ENCODE peak calls at places on chromosomes 6 and 20, in nine cellular contexts. V, W, F, R, Z, E, C, Q and H are unnamed samples.

GRCh38 chr6:153618371-153619328 is 420.4 kb upstream of the OPRM1 start:
- DNase-seq in V (no peak), W (no peak), F (no peak), R (no peak), Z (no peak), E (no peak), C (peak; percentile 12), Q (no peak), H (no peak)

GRCh38 chr6:159172066-159172465 is 2.9 kb downstream of the FNDC1 start:
- DNase-seq in V (peak; percentile 49), W (no peak), F (no peak), R (no peak), Z (no peak), E (no peak), C (no peak), Q (no peak), H (no peak)

GRCh38 chr6:144655376-144655775 is 370.2 kb downstream of the UTRN start:
- DNase-seq in V (no peak), W (no peak), F (no peak), R (no peak), Z (no peak), E (no peak), C (no peak), Q (no peak), H (no peak)

GRCh38 chr6:85390775-85391174 is 59.1 kb upstream of the NT5E start:
- DNase-seq in V (peak; percentile 56), W (no peak), F (no peak), R (no peak), Z (no peak), E (no peak), C (no peak), Q (no peak), H (no peak)

GRCh38 chr6:149480502-149481280 is 4.1 kb downstream of the ZC3H12D start:
- DNase-seq in V (no peak), W (no peak), F (peak; percentile 46), R (peak; percentile 64), Z (no peak), E (no peak), C (no peak), Q (no peak), H (peak; percentile 67)

GRCh38 chr6:25034477-25034876 is 98.7 kb upstream of the RIPOR2 start:
- DNase-seq in V (no peak), W (no peak), F (no peak), R (no peak), Z (no peak), E (no peak), C (no peak), Q (no peak), H (no peak)

GRCh38 chr20:23187759-23188158 is 101.6 kb upstream of the CD93 start:
- DNase-seq in V (no peak), W (no peak), F (no peak), R (peak; percentile 54), Z (no peak), E (no peak), C (peak; percentile 36), Q (no peak), H (no peak)

GRCh38 chr6:97068211-97068610 is 143.7 kb downstream of the KLHL32 start:
- DNase-seq in V (peak; percentile 67), W (no peak), F (no peak), R (no peak), Z (no peak), E (peak; percentile 54), C (no peak), Q (no peak), H (no peak)

GRCh38 chr6:57216235-57217101 is 5.6 kb downstream of the RAB23 start:
- DNase-seq in V (peak; percentile 69), W (peak; percentile 36), F (no peak), R (no peak), Z (no peak), E (no peak), C (peak; percentile 25), Q (no peak), H (no peak)

GRCh38 chr6:151705994-151706733 is 101.3 kb upstream of the ESR1 start:
- DNase-seq in V (no peak), W (peak; percentile 35), F (no peak), R (no peak), Z (peak; percentile 62), E (no peak), C (no peak), Q (no peak), H (no peak)

GRCh38 chr6:5671162-5671561 is 335.6 kb downstream of the NRN1 start:
- DNase-seq in V (peak; percentile 77), W (no peak), F (no peak), R (no peak), Z (peak; percentile 42), E (no peak), C (no peak), Q (no peak), H (no peak)

GRCh38 chr6:7787137-7787575 is 61.3 kb downstream of the BMP6 start:
- DNase-seq in V (peak; percentile 96), W (peak; percentile 18), F (no peak), R (no peak), Z (no peak), E (no peak), C (no peak), Q (peak; percentile 41), H (no peak)

GRCh38 chr20:25468126-25469075 is 60.9 kb downstream of the GINS1 start:
- DNase-seq in V (no peak), W (no peak), F (no peak), R (no peak), Z (no peak), E (no peak), C (no peak), Q (no peak), H (no peak)

DNA sequence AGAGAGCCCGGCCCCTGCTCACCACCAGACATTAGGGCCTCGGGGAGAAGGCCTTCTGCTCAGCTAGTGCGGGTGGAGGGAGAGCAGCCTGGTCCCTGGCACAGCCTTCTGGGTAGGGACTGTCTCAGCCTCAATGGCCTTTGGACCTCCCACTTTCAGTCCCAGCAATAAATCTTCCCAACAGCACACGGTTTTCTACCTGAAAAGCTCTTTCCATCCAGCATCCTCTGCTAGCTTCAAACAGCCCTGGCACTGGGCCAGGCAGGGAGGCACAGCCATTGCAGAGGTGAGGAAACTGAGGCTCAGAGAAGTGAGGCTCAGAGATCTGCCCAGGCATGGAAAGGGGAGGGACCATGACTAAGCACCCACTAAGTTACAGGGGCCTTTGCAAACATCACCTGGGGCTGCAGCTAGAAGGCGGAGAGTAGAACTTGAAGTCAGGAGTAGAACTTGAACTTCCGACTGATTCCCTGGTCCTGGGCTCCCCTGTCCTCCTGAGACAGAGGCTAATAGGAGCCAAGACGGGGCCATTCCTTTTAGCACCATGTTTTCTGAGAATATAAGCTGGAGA is 43.9 kb upstream of the NOL4L start:
- DNase-seq in V (no peak), W (no peak), F (no peak), R (no peak), Z (no peak), E (no peak), C (no peak), Q (no peak), H (no peak)
- H3K4me1 ChIP-seq in V (peaks cover 36% of the 10 kb centered on the region), W (peaks cover 4% of the 10 kb centered on the region), F (peaks cover 7% of the 10 kb centered on the region), R (no peaks in the 10 kb centered on the region), Z (peaks cover 17% of the 10 kb centered on the region), E (peaks cover 17% of the 10 kb centered on the region), C (peaks cover 7% of the 10 kb centered on the region), Q (peaks cover 8% of the 10 kb centered on the region), H (no peaks in the 10 kb centered on the region)

DNA sequence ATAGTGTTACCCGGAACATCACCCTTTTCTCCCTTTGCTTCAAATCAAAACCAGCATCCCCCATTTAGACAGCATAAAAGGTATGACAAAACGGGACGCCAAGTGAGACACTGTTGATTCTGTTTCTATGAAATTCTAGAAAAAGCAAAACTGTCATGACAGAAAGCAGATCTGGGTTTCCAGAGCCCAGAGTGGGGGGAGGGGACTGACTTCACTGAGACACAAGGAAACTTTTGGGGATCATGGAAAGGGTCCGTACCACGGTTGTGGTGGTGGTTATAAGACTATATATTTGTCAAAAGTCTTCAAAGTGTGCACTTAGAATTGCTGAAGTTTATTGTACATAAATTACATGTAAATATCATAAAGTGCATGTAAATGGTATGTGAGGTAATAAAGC is 82.6 kb downstream of the SLC22A3 start:
- DNase-seq in V (peak; percentile 57), W (no peak), F (no peak), R (no peak), Z (no peak), E (no peak), C (no peak), Q (peak; percentile 58), H (no peak)
- H3K27ac ChIP-seq in V (no peak overlapping the region), W (no peak overlapping the region), F (no peak overlapping the region), R (no peak overlapping the region), Z (no peak overlapping the region), E (no peak overlapping the region), C (peak overlapping the region; percentile 42), Q (no peak overlapping the region), H (no peak overlapping the region)

DNA sequence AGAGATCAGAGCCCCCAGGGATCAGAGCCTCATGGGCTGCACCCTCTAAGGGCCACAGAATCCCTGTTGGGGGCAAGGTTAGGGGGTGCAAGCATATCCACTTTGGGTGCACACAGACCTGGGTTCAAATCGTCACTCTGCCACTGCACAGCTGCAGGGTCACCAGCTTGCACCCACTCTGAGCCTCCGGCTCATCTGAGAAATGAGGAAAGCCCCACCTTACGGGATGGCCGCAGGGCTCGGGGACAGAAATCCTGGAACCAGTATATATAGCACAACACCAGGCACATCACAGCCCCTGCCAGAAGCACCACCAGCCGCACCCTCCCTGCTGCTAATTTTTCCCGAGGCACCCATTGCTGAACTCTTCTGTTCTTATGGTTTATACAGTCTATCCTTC is 169.6 kb downstream of the NFATC2 start:
- DNase-seq in V (no peak), W (no peak), F (no peak), R (no peak), Z (no peak), E (no peak), C (no peak), Q (no peak), H (no peak)
- H3K4me1 ChIP-seq in V (peaks cover 10% of the 10 kb centered on the region), W (no peaks in the 10 kb centered on the region), F (no peaks in the 10 kb centered on the region), R (no peaks in the 10 kb centered on the region), Z (peaks cover 9% of the 10 kb centered on the region), E (peaks cover 10% of the 10 kb centered on the region), C (peaks cover 4% of the 10 kb centered on the region), Q (peaks cover 3% of the 10 kb centered on the region), H (no peaks in the 10 kb centered on the region)

GRCh38 chr6:135215160-135215559 is 34.1 kb downstream of the MYB start:
- DNase-seq in V (no peak), W (peak; percentile 55), F (no peak), R (no peak), Z (no peak), E (no peak), C (no peak), Q (no peak), H (no peak)
- H3K27ac ChIP-seq in V (no peak overlapping the region), W (no peak overlapping the region), F (no peak overlapping the region), R (no peak overlapping the region), Z (no peak overlapping the region), E (no peak overlapping the region), C (no peak overlapping the region), Q (no peak overlapping the region), H (no peak overlapping the region)

DNA sequence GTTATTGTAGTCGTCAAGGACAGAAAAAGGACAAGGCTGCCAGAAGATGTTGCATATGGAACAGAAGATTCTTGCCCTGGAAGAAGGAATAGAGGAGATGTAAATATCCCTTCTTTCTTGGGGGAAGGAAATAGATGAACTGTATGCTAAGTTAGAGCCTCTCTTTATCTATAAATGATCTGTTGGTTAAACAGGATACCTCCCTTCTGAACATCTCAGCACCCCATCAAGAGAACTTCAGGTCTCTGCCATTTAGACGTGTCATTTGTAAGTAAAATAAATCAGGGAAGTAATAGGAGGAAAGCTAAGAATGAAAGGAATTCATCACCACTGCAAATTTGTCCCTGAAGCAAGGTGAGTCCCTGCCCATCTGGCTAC is 42.6 kb upstream of the TNFAIP3 start:
- DNase-seq in V (no peak), W (no peak), F (no peak), R (no peak), Z (no peak), E (no peak), C (no peak), Q (no peak), H (no peak)
- H3K4me1 ChIP-seq in V (peaks cover 25% of the 10 kb centered on the region), W (no peaks in the 10 kb centered on the region), F (peaks cover 76% of the 10 kb centered on the region), R (no peaks in the 10 kb centered on the region), Z (no peaks in the 10 kb centered on the region), E (no peaks in the 10 kb centered on the region), C (no peaks in the 10 kb centered on the region), Q (peaks cover 12% of the 10 kb centered on the region), H (peaks cover 75% of the 10 kb centered on the region)

GRCh38 chr6:98566126-98566525 is 268.2 kb upstream of the POU3F2 start:
- DNase-seq in V (no peak), W (no peak), F (no peak), R (no peak), Z (no peak), E (no peak), C (no peak), Q (no peak), H (no peak)
- H3K27ac ChIP-seq in V (no peak overlapping the region), W (no peak overlapping the region), F (no peak overlapping the region), R (no peak overlapping the region), Z (no peak overlapping the region), E (no peak overlapping the region), C (no peak overlapping the region), Q (no peak overlapping the region), H (no peak overlapping the region)